ENCODE peak calls at places on chromosomes 16 and 17, in five cellular contexts. R is lung, S is IMR-90, H is ascending aorta, F is cardiac muscle cell. P is an unnamed sample.

GRCh38 chr17:78805301-78805700 is 23.2 kb upstream of the CYTH1 start:
- DNase-seq in H (no peak), F (no peak), R (no peak), S (no peak), P (peak; percentile 47)

GRCh38 chr16:15888072-15888976 is at the start of gene CEP20:
- DNase-seq in R (peak; percentile 100), S (peak; percentile 98), F (peak; percentile 99), H (peak; percentile 99), P (peak; percentile 99)

GRCh38 chr16:30375830-30376229 is 1.2 kb downstream of the MYL11 start:
- DNase-seq in S (no peak), H (no peak), F (no peak), R (no peak), P (no peak)

GRCh38 chr17:49637050-49637449 is 40.8 kb downstream of the SPOP start:
- DNase-seq in S (peak; percentile 50), F (peak; percentile 22), R (no peak), H (no peak), P (no peak)

GRCh38 chr17:36921131-36921851 is 16.0 kb upstream of the LHX1 start:
- DNase-seq in F (peak; percentile 62), S (peak; percentile 61), H (no peak), R (no peak), P (no peak)

GRCh38 chr17:27494192-27495091 is 38.2 kb downstream of the KSR1 start:
- DNase-seq in H (peak; percentile 58), R (peak; percentile 83), F (peak; percentile 65), S (peak; percentile 42), P (no peak)

GRCh38 chr16:69166221-69166833 is 20.6 kb upstream of the SNTB2 start:
- DNase-seq in H (no peak), S (peak; percentile 82), F (peak; percentile 33), R (no peak), P (no peak)

GRCh38 chr17:6070280-6070894 is at the start of gene WSCD1:
- DNase-seq in S (no peak), R (no peak), H (no peak), F (no peak), P (no peak)

GRCh38 chr17:38428150-38428642 is at the start of gene ARHGAP23:
- DNase-seq in S (peak; percentile 72), F (peak; percentile 79), H (no peak), R (peak; percentile 68), P (peak; percentile 45)

GRCh38 chr16:87166321-87166720 is 150.9 kb downstream of the C16orf95 start:
- DNase-seq in R (no peak), S (no peak), H (no peak), F (no peak), P (no peak)

GRCh38 chr17:835263-835662 is 53.1 kb downstream of the MRM3 start:
- DNase-seq in R (no peak), S (peak; percentile 95), F (peak; percentile 95), H (no peak), P (no peak)

GRCh38 chr17:63349478-63350000 is 96.6 kb downstream of the CYB561 start:
- DNase-seq in F (peak; percentile 36), H (no peak), S (peak; percentile 75), R (no peak), P (no peak)

GRCh38 chr16:11393366-11393765 is 48.1 kb downstream of the RMI2 start:
- DNase-seq in F (no peak), S (no peak), R (no peak), H (no peak), P (no peak)

DNA sequence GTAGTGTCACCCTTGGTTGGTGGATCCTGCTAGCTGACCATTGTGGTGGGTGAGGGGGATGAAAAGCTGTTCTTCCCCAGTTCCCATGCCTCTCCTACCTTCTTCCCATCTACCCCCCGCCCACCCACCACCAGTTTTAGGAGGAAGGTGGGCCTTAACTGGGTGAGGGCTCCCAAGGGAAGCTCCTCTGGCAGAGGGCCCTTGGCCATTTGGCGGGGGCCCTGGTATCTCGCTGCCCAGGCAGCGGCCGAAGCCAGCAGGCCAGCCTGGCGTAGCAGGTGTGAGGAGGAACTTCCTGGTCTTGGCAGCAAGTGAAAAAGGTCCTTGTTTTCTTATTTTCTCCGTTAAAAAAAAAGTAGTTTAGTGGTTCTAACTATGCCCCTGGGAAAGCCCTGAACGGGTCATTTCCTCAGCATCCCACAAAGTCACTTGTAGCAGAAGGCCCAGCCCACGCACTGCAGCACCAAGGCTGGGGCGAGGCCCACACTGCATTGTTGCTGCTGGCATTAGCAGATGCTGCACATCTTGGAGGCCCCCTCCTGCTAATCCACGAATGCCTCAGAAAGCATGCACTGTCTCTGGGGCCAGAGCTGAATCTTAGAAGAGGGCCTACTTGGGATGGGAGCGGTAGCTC is 72.5 kb downstream of the MPRIP start:
- DNase-seq in S (no peak), R (no peak), H (no peak), F (no peak), P (no peak)
- H3K9me3 ChIP-seq in S (no peaks in the 10 kb centered on the region), R (no peaks in the 10 kb centered on the region), H (no peaks in the 10 kb centered on the region), F (no peaks in the 10 kb centered on the region), P (no peaks in the 10 kb centered on the region)

GRCh38 chr17:41676058-41676419 is 12.6 kb upstream of the EIF1 start:
- DNase-seq in F (no peak), S (no peak), R (no peak), H (no peak), P (no peak)
- H3K9me3 ChIP-seq in F (no peaks in the 10 kb centered on the region), S (no peaks in the 10 kb centered on the region), R (no peaks in the 10 kb centered on the region), H (no peaks in the 10 kb centered on the region), P (no peaks in the 10 kb centered on the region)

GRCh38 chr16:89993971-89994370 is 25.3 kb downstream of the DBNDD1 start:
- DNase-seq in H (no peak), F (no peak), S (no peak), R (no peak), P (no peak)

GRCh38 chr16:89993377-89993776 is 25.9 kb downstream of the DBNDD1 start:
- DNase-seq in S (no peak), R (no peak), F (no peak), H (no peak), P (no peak)

GRCh38 chr16:89996178-89996489 is 23.1 kb downstream of the DBNDD1 start:
- DNase-seq in F (no peak), H (no peak), S (no peak), R (no peak), P (no peak)

GRCh38 chr16:89990799-89991198 is 28.5 kb downstream of the DBNDD1 start:
- DNase-seq in R (no peak), S (no peak), F (no peak), H (no peak), P (no peak)

DNA sequence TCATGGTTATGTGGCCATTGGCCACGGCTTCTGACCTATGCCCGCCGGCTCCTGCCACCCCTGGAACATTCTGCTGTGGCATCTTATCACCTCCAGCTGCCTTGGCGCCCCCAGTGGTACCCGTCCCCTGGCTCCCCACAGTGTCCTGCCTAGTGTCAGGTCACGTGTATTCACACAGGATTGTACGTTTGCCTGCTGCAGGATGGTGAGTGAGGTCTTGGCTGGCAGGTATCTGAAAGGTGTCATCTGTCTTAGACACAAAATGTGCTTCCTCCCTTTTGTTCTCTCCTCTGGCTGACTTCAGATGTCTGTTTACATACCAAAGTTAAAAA is 24.9 kb downstream of the DBNDD1 start:
- DNase-seq in R (no peak), F (no peak), H (no peak), S (no peak), P (no peak)
- H3K9me3 ChIP-seq in R (no peaks in the 10 kb centered on the region), F (no peaks in the 10 kb centered on the region), H (no peaks in the 10 kb centered on the region), S (peaks cover 21% of the 10 kb centered on the region), P (peaks cover 3% of the 10 kb centered on the region)

GRCh38 chr16:78770353-78771091 is 671.1 kb downstream of the WWOX start:
- DNase-seq in R (peak; percentile 75), H (no peak), F (peak; percentile 54), S (no peak), P (peak; percentile 78)
- H3K9me3 ChIP-seq in R (no peaks in the 10 kb centered on the region), H (no peaks in the 10 kb centered on the region), F (no peaks in the 10 kb centered on the region), S (peaks cover 29% of the 10 kb centered on the region), P (no peaks in the 10 kb centered on the region)